ENCODE peak calls at places on chromosomes 7 and 10, in ten cellular contexts. N is lower leg skin, D is transverse colon, T is ovary, F is heart left ventricle, H is NB4, M is uterus, X is suprapubic skin, V is IMR-90, E is A549. G is an unnamed sample.

GRCh38 chr10:75104842-75105241 is 6.6 kb upstream of the SAMD8 start:
- DNase-seq in D (no peak), X (peak; percentile 61), N (peak; percentile 69), F (no peak), T (no peak), E (no peak), H (no peak), V (no peak), M (no peak), G (no peak)

GRCh38 chr10:131435760-131436448 is 124.4 kb upstream of the TCERG1L start:
- DNase-seq in T (no peak), D (no peak), E (no peak), M (no peak), H (no peak), F (no peak), X (no peak), V (no peak), N (no peak), G (no peak)

GRCh38 chr7:66267249-66267648 is 62.1 kb downstream of the TPST1 start:
- DNase-seq in V (peak; percentile 91), T (no peak), N (no peak), F (no peak), H (no peak), X (no peak), M (peak; percentile 88), E (no peak), D (no peak), G (no peak)

GRCh38 chr10:69089638-69090599 is 2.0 kb downstream of the SRGN start:
- DNase-seq in F (peak; percentile 45), H (peak; percentile 83), T (no peak), N (no peak), E (no peak), X (no peak), V (peak; percentile 54), M (peak; percentile 32), D (peak; percentile 61), G (no peak)

GRCh38 chr7:149286811-149287400 is 24.9 kb downstream of the ZNF783 start:
- DNase-seq in D (no peak), N (peak; percentile 65), V (peak; percentile 4), E (no peak), F (no peak), H (no peak), T (no peak), X (no peak), M (no peak), G (peak; percentile 85)

GRCh38 chr7:69588773-69589172 is 9.5 kb upstream of the AUTS2 start:
- DNase-seq in X (no peak), E (no peak), V (no peak), H (no peak), F (no peak), N (no peak), T (no peak), M (no peak), D (no peak), G (no peak)

GRCh38 chr10:35574924-35575352 is 30.2 kb upstream of the GJD4 start:
- DNase-seq in D (no peak), F (no peak), N (peak; percentile 53), X (no peak), T (no peak), E (no peak), V (peak; percentile 98), M (no peak), H (no peak), G (no peak)

GRCh38 chr10:96988421-96988820 is 156.3 kb downstream of the LCOR start:
- DNase-seq in H (no peak), V (no peak), X (no peak), M (no peak), D (no peak), E (no peak), T (no peak), F (no peak), N (no peak), G (no peak)

GRCh38 chr7:27165655-27166474 is 528 bp upstream of the HOXA9 start:
- DNase-seq in F (no peak), N (no peak), M (peak; percentile 62), T (no peak), X (peak; percentile 72), E (no peak), D (no peak), H (no peak), V (no peak), G (no peak)

GRCh38 chr7:27167170-27167505 is 1.8 kb upstream of the HOXA9 start:
- DNase-seq in H (no peak), T (no peak), E (no peak), X (peak; percentile 74), M (no peak), D (no peak), V (no peak), N (no peak), F (no peak), G (no peak)

GRCh38 chr7:27165089-27165654 is at the start of gene HOXA9:
- DNase-seq in M (peak; percentile 93), D (peak; percentile 87), X (peak; percentile 94), V (peak; percentile 61), N (peak; percentile 98), T (no peak), E (no peak), F (no peak), H (no peak), G (no peak)

GRCh38 chr7:27167916-27168264 is 2.6 kb upstream of the HOXA9 start:
- DNase-seq in D (no peak), H (no peak), X (peak; percentile 44), V (no peak), M (no peak), E (no peak), T (no peak), N (no peak), F (no peak), G (no peak)

GRCh38 chr7:27166475-27167169 is 1.3 kb upstream of the HOXA9 start:
- DNase-seq in T (no peak), X (peak; percentile 64), V (no peak), H (no peak), F (no peak), N (no peak), D (no peak), E (no peak), M (no peak), G (no peak)
- TF ChIP-seq POLR2A in T (no peak), X (no peak), V (no peak), H (no peak), F (no peak), N (no peak), D (no peak), E (no peak), M (no peak), G (no peak)

GRCh38 chr10:32956365-32957197 is 1.4 kb downstream of the ITGB1 start:
- DNase-seq in H (no peak), X (no peak), F (no peak), T (no peak), D (no peak), E (peak; percentile 48), M (no peak), N (no peak), V (no peak), G (no peak)

GRCh38 chr10:32960022-32960421 is 2.0 kb upstream of the ITGB1 start:
- DNase-seq in X (no peak), D (no peak), H (no peak), E (peak; percentile 89), F (no peak), N (no peak), M (no peak), T (no peak), V (no peak), G (no peak)

GRCh38 chr10:32958992-32959703 is 1.1 kb upstream of the ITGB1 start:
- DNase-seq in M (no peak), V (no peak), H (peak; percentile 23), E (no peak), X (no peak), F (no peak), N (no peak), D (no peak), T (no peak), G (no peak)

GRCh38 chr10:32957341-32958084 is 517 bp downstream of the ITGB1 start:
- DNase-seq in V (no peak), T (peak; percentile 74), N (peak; percentile 90), X (peak; percentile 76), E (peak; percentile 48), H (peak; percentile 64), M (peak; percentile 52), D (peak; percentile 50), F (peak; percentile 74), G (peak; percentile 80)

DNA sequence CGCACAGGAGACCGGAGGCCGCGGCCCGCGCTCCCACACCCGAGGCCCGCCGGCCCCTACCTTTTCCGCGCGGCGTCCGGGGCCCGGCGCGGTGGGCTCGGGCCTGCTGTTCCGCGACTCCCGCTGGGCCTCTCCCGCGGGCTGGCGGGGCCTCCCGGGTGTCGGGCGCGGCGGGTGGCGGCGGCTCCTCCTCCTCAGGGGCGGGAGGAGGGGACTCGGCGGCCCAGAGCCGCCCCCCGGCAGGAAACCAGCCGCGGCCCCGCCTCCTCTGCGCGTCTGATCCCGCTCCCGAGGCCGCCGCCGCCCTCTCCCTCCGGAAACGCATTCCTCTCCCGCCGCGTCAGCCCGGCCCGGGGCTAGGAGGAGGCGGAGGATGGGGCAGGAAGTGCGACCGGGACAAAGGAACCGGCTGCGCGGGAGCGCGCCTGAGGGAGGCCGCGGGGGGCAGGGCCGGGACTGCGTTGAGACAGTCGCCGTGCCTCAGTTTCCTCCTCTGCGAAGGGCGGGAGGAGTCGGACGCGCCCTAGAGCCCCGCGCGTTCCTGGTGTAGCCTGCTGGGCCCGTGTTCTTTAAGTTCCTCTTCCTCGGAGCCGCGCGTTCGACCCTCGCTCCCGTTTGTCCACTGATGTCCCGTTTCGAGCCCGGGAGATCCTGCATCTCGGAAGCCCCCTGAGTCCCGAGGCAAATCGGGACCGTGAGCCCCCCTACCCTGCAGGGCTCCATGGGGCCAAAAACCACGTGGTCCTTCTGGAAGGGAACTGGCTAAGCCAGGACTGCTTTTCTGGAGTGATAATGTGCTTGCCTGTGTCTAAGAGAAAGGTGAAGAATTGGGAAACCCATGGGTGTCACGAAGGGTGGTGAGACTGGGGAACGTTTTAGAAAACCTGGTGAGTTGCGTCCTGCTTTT is at the start of gene ITGB1:
- DNase-seq in F (peak; percentile 98), M (peak; percentile 97), T (peak; percentile 97), D (peak; percentile 97), N (peak; percentile 99), E (peak; percentile 95), V (peak; percentile 95), X (peak; percentile 97), H (peak; percentile 89), G (peak; percentile 98)
- TF ChIP-seq POLR2A in F (peak; percentile 70), M (peak; percentile 99), T (peak; percentile 98), D (peak; percentile 99), N (peak; percentile 67), E (peak; percentile 61), V (peak; percentile 95), X (peak; percentile 70), H (peak; percentile 41), G (peak; percentile 100)

DNA sequence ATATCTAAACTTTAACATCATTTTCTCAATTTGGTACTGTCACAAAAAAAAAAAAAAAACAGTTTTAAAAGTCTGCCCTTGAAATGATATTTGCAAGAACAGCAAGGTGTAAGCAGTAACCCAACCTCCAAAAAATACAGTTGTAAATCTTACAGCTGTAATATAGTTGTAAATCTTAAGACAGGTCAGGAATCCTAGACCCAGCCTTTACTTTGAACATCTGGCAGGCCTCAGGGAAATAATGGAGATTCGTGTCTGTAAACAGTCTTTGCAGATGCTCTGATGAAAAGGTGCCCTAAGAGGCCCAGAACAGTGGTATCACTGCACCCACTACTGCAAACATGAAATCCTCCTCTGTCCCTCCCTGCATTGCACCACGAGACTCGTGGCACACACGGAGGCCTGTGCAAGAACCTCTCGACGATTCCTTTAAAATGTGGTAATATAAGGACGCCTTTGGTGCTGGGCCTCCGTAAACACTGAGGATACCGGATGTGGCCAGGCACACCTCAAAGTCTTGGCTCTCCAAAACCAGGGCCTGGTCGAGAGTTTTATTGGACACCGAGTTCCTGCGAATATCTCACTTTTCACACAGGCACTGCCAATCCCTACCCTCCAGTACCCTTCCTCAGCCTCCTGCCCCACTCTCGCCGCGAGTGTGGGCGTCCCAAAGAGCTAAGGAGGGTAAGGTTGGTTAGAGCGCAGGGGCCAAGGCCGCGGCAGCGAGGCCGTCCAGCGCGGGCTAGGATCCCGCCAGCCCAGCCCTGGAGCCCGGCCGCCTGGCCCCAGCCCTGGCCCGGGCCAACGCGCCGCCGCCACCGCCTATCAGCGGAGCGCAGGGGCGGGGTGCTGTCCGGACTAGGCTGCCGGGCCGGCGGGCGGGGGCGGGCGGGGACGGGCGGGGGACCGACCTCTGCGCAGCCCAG is 475 bp upstream of the REEP3 start:
- DNase-seq in N (peak; percentile 88), D (peak; percentile 74), E (peak; percentile 81), V (peak; percentile 28), M (peak; percentile 51), T (peak; percentile 76), X (peak; percentile 74), F (peak; percentile 83), H (peak; percentile 89), G (peak; percentile 80)
- TF ChIP-seq POLR2A in N (no peak), D (peak; percentile 40), E (peak; percentile 44), V (peak; percentile 22), M (no peak), T (no peak), X (no peak), F (no peak), H (peak; percentile 94), G (no peak)

DNA sequence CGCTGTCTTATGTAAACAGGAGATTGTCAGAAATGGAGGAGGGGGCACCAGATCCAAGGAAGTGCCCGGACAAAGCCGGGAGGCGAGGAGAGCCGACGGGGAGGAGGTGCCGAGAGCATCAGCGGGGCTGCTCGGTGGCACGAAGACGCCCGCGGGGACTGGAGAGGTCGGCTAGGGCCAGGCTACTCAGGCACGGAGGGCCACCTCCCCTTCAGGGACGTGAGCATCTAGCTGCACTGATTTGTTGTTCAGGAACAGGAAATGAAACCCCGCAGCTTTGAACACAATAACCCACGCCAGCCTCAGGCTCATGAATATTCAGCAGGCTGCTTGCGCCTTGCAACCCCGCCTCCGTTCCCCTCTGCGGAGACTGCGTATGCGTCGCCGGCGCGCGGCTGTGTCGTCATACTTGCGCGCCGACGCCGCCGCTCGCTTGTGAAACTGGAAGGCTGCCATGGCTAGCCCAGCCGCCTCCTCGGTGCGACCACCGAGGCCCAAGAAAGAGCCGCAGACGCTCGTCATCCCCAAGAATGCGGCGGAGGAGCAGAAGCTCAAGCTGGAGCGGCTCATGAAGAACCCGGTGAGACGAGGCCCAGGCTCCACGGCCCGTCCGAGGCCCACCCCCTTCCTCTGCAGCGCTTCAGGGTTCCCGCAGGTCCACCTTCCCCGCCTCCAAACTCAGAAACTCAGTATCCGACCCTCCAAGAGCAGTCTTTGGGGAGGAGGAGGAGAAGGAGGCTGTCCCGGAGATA is at the start of gene PRKRIP1:
- DNase-seq in H (peak; percentile 93), E (peak; percentile 92), F (peak; percentile 84), N (peak; percentile 94), V (peak; percentile 92), M (peak; percentile 85), X (peak; percentile 89), D (peak; percentile 89), T (peak; percentile 82), G (peak; percentile 83)
- TF ChIP-seq POLR2A in H (peak; percentile 68), E (peak; percentile 8), F (no peak), N (no peak), V (peak; percentile 71), M (peak; percentile 28), X (no peak), D (peak; percentile 68), T (peak; percentile 10), G (peak; percentile 50)